ENCODE peak calls at places on chromosomes 1 and 21, in five cellular contexts. One of them, this sample, is unnamed.
A peak's percentile ranks its signal among the peaks of the same experiment; 100 is the strongest.

GRCh38 chr21:28704746-28705145 is 287.9 kb downstream of the LTN1 start:
- DNase-seq in T-cell: no peak
- DNase-seq in hippocampal formation: no peak
- DNase-seq in left cardiac atrium: peak; percentile 37
- DNase-seq in cardiac fibroblast: peak; percentile 72
- DNase-seq in this sample: peak; percentile 45

GRCh38 chr1:50979964-50980363 is 9.9 kb downstream of the CDKN2C start:
- DNase-seq in T-cell: no peak
- DNase-seq in hippocampal formation: no peak
- DNase-seq in left cardiac atrium: no peak
- DNase-seq in cardiac fibroblast: no peak
- DNase-seq in this sample: no peak

GRCh38 chr1:109538827-109539555 is 681 bp upstream of the GPR61 start:
- DNase-seq in T-cell: no peak
- DNase-seq in hippocampal formation: no peak
- DNase-seq in left cardiac atrium: no peak
- DNase-seq in cardiac fibroblast: no peak
- DNase-seq in this sample: no peak

GRCh38 chr1:55560246-55560645 is 345.1 kb upstream of the USP24 start:
- DNase-seq in T-cell: no peak
- DNase-seq in hippocampal formation: no peak
- DNase-seq in left cardiac atrium: no peak
- DNase-seq in cardiac fibroblast: no peak
- DNase-seq in this sample: no peak

GRCh38 chr1:8004113-8004802 is 21.9 kb downstream of the ERRFI1 start:
- DNase-seq in T-cell: no peak
- DNase-seq in hippocampal formation: peak; percentile 28
- DNase-seq in left cardiac atrium: no peak
- DNase-seq in cardiac fibroblast: peak; percentile 55
- DNase-seq in this sample: peak; percentile 63

GRCh38 chr21:42337830-42338729 is 12.7 kb downstream of the TFF2 start:
- DNase-seq in T-cell: peak; percentile 82
- DNase-seq in hippocampal formation: peak; percentile 37
- DNase-seq in left cardiac atrium: peak; percentile 69
- DNase-seq in cardiac fibroblast: peak; percentile 50
- DNase-seq in this sample: peak; percentile 61

GRCh38 chr21:21003701-21004100 is 5.5 kb downstream of the NCAM2 start:
- DNase-seq in T-cell: no peak
- DNase-seq in hippocampal formation: peak; percentile 39
- DNase-seq in left cardiac atrium: no peak
- DNase-seq in cardiac fibroblast: peak; percentile 47
- DNase-seq in this sample: peak; percentile 48

GRCh38 chr1:216562383-216562782 is 139.1 kb upstream of the USH2A start:
- DNase-seq in T-cell: no peak
- DNase-seq in hippocampal formation: no peak
- DNase-seq in left cardiac atrium: no peak
- DNase-seq in cardiac fibroblast: no peak
- DNase-seq in this sample: no peak

GRCh38 chr1:170617595-170618215 is 46.2 kb upstream of the PRRX1 start:
- DNase-seq in T-cell: no peak
- DNase-seq in hippocampal formation: no peak
- DNase-seq in left cardiac atrium: no peak
- DNase-seq in cardiac fibroblast: no peak
- DNase-seq in this sample: no peak

GRCh38 chr1:161163793-161164192 is 2.4 kb upstream of the PPOX start:
- DNase-seq in T-cell: no peak
- DNase-seq in hippocampal formation: no peak
- DNase-seq in left cardiac atrium: peak; percentile 14
- DNase-seq in cardiac fibroblast: no peak
- DNase-seq in this sample: no peak

GRCh38 chr1:6646499-6647148 is 22.0 kb downstream of the THAP3 start:
- DNase-seq in T-cell: peak; percentile 7
- DNase-seq in hippocampal formation: peak; percentile 33
- DNase-seq in left cardiac atrium: peak; percentile 17
- DNase-seq in cardiac fibroblast: peak; percentile 76
- DNase-seq in this sample: peak; percentile 72

GRCh38 chr1:238408737-238409136 is 518.0 kb upstream of the ZP4 start:
- DNase-seq in T-cell: no peak
- DNase-seq in hippocampal formation: no peak
- DNase-seq in left cardiac atrium: no peak
- DNase-seq in cardiac fibroblast: no peak
- DNase-seq in this sample: no peak

GRCh38 chr1:209748620-209749019 is 7.2 kb upstream of the TRAF3IP3 start:
- DNase-seq in T-cell: no peak
- DNase-seq in hippocampal formation: no peak
- DNase-seq in left cardiac atrium: no peak
- DNase-seq in cardiac fibroblast: no peak
- DNase-seq in this sample: no peak

GRCh38 chr1:180926164-180926981 is 13.7 kb downstream of the KIAA1614 start:
- DNase-seq in T-cell: no peak
- DNase-seq in hippocampal formation: peak; percentile 55
- DNase-seq in left cardiac atrium: peak; percentile 69
- DNase-seq in cardiac fibroblast: peak; percentile 88
- DNase-seq in this sample: peak; percentile 68

GRCh38 chr1:116429821-116430374 is 56.9 kb downstream of the ATP1A1 start:
- DNase-seq in T-cell: no peak
- DNase-seq in hippocampal formation: no peak
- DNase-seq in left cardiac atrium: no peak
- DNase-seq in cardiac fibroblast: no peak
- DNase-seq in this sample: no peak

GRCh38 chr1:84442256-84442655 is 36.8 kb upstream of the RPF1 start:
- DNase-seq in T-cell: no peak
- DNase-seq in hippocampal formation: peak; percentile 14
- DNase-seq in left cardiac atrium: no peak
- DNase-seq in cardiac fibroblast: peak; percentile 92
- DNase-seq in this sample: peak; percentile 94

GRCh38 chr1:218426343-218426657 is 81.2 kb downstream of the TGFB2 start:
- DNase-seq in T-cell: no peak
- DNase-seq in hippocampal formation: no peak
- DNase-seq in left cardiac atrium: peak; percentile 39
- DNase-seq in cardiac fibroblast: peak; percentile 91
- DNase-seq in this sample: peak; percentile 93

GRCh38 chr1:24908591-24909259 is 21.4 kb downstream of the RUNX3 start:
- DNase-seq in T-cell: no peak
- DNase-seq in hippocampal formation: no peak
- DNase-seq in left cardiac atrium: no peak
- DNase-seq in cardiac fibroblast: no peak
- DNase-seq in this sample: no peak

GRCh38 chr21:17667256-17667655 is 54.6 kb upstream of the BTG3 start:
- DNase-seq in T-cell: no peak
- DNase-seq in hippocampal formation: no peak
- DNase-seq in left cardiac atrium: no peak
- DNase-seq in cardiac fibroblast: no peak
- DNase-seq in this sample: no peak

GRCh38 chr1:213268221-213268620 is 217.2 kb downstream of the RPS6KC1 start:
- DNase-seq in T-cell: no peak
- DNase-seq in hippocampal formation: no peak
- DNase-seq in left cardiac atrium: no peak
- DNase-seq in cardiac fibroblast: no peak
- DNase-seq in this sample: peak; percentile 27

GRCh38 chr1:190277116-190277515 is 200.5 kb downstream of the BRINP3 start:
- DNase-seq in T-cell: no peak
- DNase-seq in hippocampal formation: no peak
- DNase-seq in left cardiac atrium: no peak
- DNase-seq in cardiac fibroblast: no peak
- DNase-seq in this sample: no peak

GRCh38 chr1:53080769-53081168 is 18.8 kb downstream of the PODN start:
- DNase-seq in T-cell: no peak
- DNase-seq in hippocampal formation: no peak
- DNase-seq in left cardiac atrium: no peak
- DNase-seq in cardiac fibroblast: no peak
- DNase-seq in this sample: no peak

GRCh38 chr1:25991937-25992688 is 5.8 kb downstream of the PAFAH2 start:
- DNase-seq in T-cell: no peak
- DNase-seq in hippocampal formation: no peak
- DNase-seq in left cardiac atrium: no peak
- DNase-seq in cardiac fibroblast: no peak
- DNase-seq in this sample: no peak

GRCh38 chr1:22287946-22288520 is 145.1 kb upstream of the WNT4 start:
- DNase-seq in T-cell: no peak
- DNase-seq in hippocampal formation: no peak
- DNase-seq in left cardiac atrium: no peak
- DNase-seq in cardiac fibroblast: no peak
- DNase-seq in this sample: no peak

GRCh38 chr1:194056169-194056568 is 869.8 kb upstream of the B3GALT2 start:
- DNase-seq in T-cell: peak; percentile 6
- DNase-seq in hippocampal formation: no peak
- DNase-seq in left cardiac atrium: no peak
- DNase-seq in cardiac fibroblast: peak; percentile 40
- DNase-seq in this sample: no peak

GRCh38 chr1:48048064-48048463 is 50.9 kb upstream of the TRABD2B start:
- DNase-seq in T-cell: no peak
- DNase-seq in hippocampal formation: no peak
- DNase-seq in left cardiac atrium: peak; percentile 55
- DNase-seq in cardiac fibroblast: peak; percentile 62
- DNase-seq in this sample: peak; percentile 49

GRCh38 chr1:234875328-234875952 is 253.2 kb downstream of the TOMM20 start:
- DNase-seq in T-cell: no peak
- DNase-seq in hippocampal formation: no peak
- DNase-seq in left cardiac atrium: no peak
- DNase-seq in cardiac fibroblast: no peak
- DNase-seq in this sample: no peak

GRCh38 chr1:94831636-94832035 is 11.5 kb downstream of the SLC44A3 start:
- DNase-seq in T-cell: no peak
- DNase-seq in hippocampal formation: no peak
- DNase-seq in left cardiac atrium: no peak
- DNase-seq in cardiac fibroblast: no peak
- DNase-seq in this sample: no peak

GRCh38 chr1:113021430-113022085 is 51.4 kb upstream of the LRIG2 start:
- DNase-seq in T-cell: no peak
- DNase-seq in hippocampal formation: no peak
- DNase-seq in left cardiac atrium: no peak
- DNase-seq in cardiac fibroblast: peak; percentile 60
- DNase-seq in this sample: peak; percentile 59

GRCh38 chr1:66298427-66298826 is 235.5 kb upstream of the SGIP1 start:
- DNase-seq in T-cell: no peak
- DNase-seq in hippocampal formation: no peak
- DNase-seq in left cardiac atrium: no peak
- DNase-seq in cardiac fibroblast: no peak
- DNase-seq in this sample: no peak

GRCh38 chr1:100353073-100353801 is 931 bp downstream of the CDC14A start:
- DNase-seq in T-cell: peak; percentile 16
- DNase-seq in hippocampal formation: no peak
- DNase-seq in left cardiac atrium: peak; percentile 42
- DNase-seq in cardiac fibroblast: no peak
- DNase-seq in this sample: no peak

GRCh38 chr1:107359472-107360241 is 218.8 kb downstream of the NTNG1 start:
- DNase-seq in T-cell: no peak
- DNase-seq in hippocampal formation: no peak
- DNase-seq in left cardiac atrium: no peak
- DNase-seq in cardiac fibroblast: no peak
- DNase-seq in this sample: no peak

GRCh38 chr1:81115422-81115821 is 685.3 kb upstream of the ADGRL2 start:
- DNase-seq in T-cell: no peak
- DNase-seq in hippocampal formation: no peak
- DNase-seq in left cardiac atrium: no peak
- DNase-seq in cardiac fibroblast: no peak
- DNase-seq in this sample: no peak

GRCh38 chr1:26786437-26787380 is 1.0 kb upstream of the PIGV start:
- DNase-seq in T-cell: no peak
- DNase-seq in hippocampal formation: no peak
- DNase-seq in left cardiac atrium: peak; percentile 75
- DNase-seq in cardiac fibroblast: peak; percentile 91
- DNase-seq in this sample: peak; percentile 86

GRCh38 chr1:208156310-208156709 is 87.9 kb downstream of the PLXNA2 start:
- DNase-seq in T-cell: no peak
- DNase-seq in hippocampal formation: no peak
- DNase-seq in left cardiac atrium: no peak
- DNase-seq in cardiac fibroblast: no peak
- DNase-seq in this sample: no peak

GRCh38 chr21:36727886-36728285 is 29.0 kb downstream of the SIM2 start:
- DNase-seq in T-cell: no peak
- DNase-seq in hippocampal formation: no peak
- DNase-seq in left cardiac atrium: no peak
- DNase-seq in cardiac fibroblast: no peak
- DNase-seq in this sample: no peak

GRCh38 chr1:234544094-234544579 is 65.2 kb upstream of the TARBP1 start:
- DNase-seq in T-cell: peak; percentile 19
- DNase-seq in hippocampal formation: peak; percentile 88
- DNase-seq in left cardiac atrium: peak; percentile 76
- DNase-seq in cardiac fibroblast: peak; percentile 99
- DNase-seq in this sample: peak; percentile 99

GRCh38 chr1:61828814-61829213 is 86.5 kb downstream of the PATJ start:
- DNase-seq in T-cell: no peak
- DNase-seq in hippocampal formation: no peak
- DNase-seq in left cardiac atrium: no peak
- DNase-seq in cardiac fibroblast: peak; percentile 71
- DNase-seq in this sample: peak; percentile 93

GRCh38 chr1:155657463-155657862 is 31.1 kb downstream of the YY1AP1 start:
- DNase-seq in T-cell: no peak
- DNase-seq in hippocampal formation: no peak
- DNase-seq in left cardiac atrium: no peak
- DNase-seq in cardiac fibroblast: no peak
- DNase-seq in this sample: no peak

This sample was measured in fibroblast of pulmonary artery.